ENCODE peak calls at places on chromosomes 13 and 19, in nine cellular contexts. K, N, E, C, O, A, G, F and P are unnamed samples.

GRCh38 chr13:50208826-50209335 is 193.6 kb downstream of the KCNRG start:
- DNase-seq in O (peak), G (peak), K (peak), C (peak), F (peak), E (peak), N (no peak), A (peak), P (peak)

GRCh38 chr19:4338441-4339350 is at the start of gene STAP2:
- DNase-seq in A (peak), F (peak), C (peak), G (peak), O (peak), N (no peak), E (no peak), K (peak), P (peak)

GRCh38 chr13:89628567-89628966 is 1718.9 kb upstream of the MIR17HG start:
- DNase-seq in E (no peak), A (no peak), O (no peak), K (no peak), G (no peak), C (no peak), F (no peak), N (no peak), P (no peak)

GRCh38 chr13:44380404-44381165 is 7.0 kb downstream of the SERP2 start:
- DNase-seq in O (no peak), G (no peak), K (no peak), C (no peak), F (no peak), N (no peak), A (no peak), E (peak), P (no peak)

GRCh38 chr19:47112166-47112663 is 1.4 kb downstream of the ZC3H4 start:
- DNase-seq in F (peak), G (peak), A (peak), C (peak), K (peak), E (peak), O (peak), N (peak), P (peak)

GRCh38 chr19:18495204-18495911 is 26.5 kb downstream of the ELL start:
- DNase-seq in N (no peak), E (no peak), G (no peak), F (no peak), K (no peak), C (no peak), A (no peak), O (no peak), P (no peak)

GRCh38 chr19:33089061-33089460 is 8.1 kb downstream of the GPATCH1 start:
- DNase-seq in C (no peak), F (no peak), A (no peak), K (no peak), E (no peak), N (no peak), O (no peak), G (no peak), P (no peak)

GRCh38 chr19:44808463-44809371 is at the start of gene BCAM:
- DNase-seq in O (peak), F (peak), G (peak), C (peak), K (peak), A (peak), E (peak), N (no peak), P (no peak)

GRCh38 chr13:114324334-114324733 is 10.0 kb downstream of the CHAMP1 start:
- DNase-seq in C (no peak), A (no peak), E (no peak), K (no peak), O (no peak), G (no peak), F (no peak), N (no peak), P (no peak)

GRCh38 chr13:73075546-73075945 is 16.7 kb downstream of the KLF5 start:
- DNase-seq in O (no peak), E (no peak), C (no peak), F (peak), K (no peak), N (no peak), G (peak), A (peak), P (no peak)

GRCh38 chr19:30155529-30156200 is 213.6 kb downstream of the URI1 start:
- DNase-seq in K (no peak), F (no peak), G (no peak), N (no peak), C (no peak), A (no peak), E (no peak), O (no peak), P (no peak)
- TF ChIP-seq CTCF in K (no peak), F (no peak), G (no peak), N (no peak), C (no peak), A (no peak), E (no peak), O (no peak), P (no peak)

GRCh38 chr13:78604782-78605611 is 1.6 kb upstream of the POU4F1 start:
- DNase-seq in F (no peak), N (no peak), K (no peak), G (no peak), O (peak), A (peak), C (no peak), E (no peak), P (peak)
- TF ChIP-seq CTCF in F (no peak), N (no peak), K (no peak), G (no peak), O (peak), A (no peak), C (no peak), E (no peak), P (peak)

DNA sequence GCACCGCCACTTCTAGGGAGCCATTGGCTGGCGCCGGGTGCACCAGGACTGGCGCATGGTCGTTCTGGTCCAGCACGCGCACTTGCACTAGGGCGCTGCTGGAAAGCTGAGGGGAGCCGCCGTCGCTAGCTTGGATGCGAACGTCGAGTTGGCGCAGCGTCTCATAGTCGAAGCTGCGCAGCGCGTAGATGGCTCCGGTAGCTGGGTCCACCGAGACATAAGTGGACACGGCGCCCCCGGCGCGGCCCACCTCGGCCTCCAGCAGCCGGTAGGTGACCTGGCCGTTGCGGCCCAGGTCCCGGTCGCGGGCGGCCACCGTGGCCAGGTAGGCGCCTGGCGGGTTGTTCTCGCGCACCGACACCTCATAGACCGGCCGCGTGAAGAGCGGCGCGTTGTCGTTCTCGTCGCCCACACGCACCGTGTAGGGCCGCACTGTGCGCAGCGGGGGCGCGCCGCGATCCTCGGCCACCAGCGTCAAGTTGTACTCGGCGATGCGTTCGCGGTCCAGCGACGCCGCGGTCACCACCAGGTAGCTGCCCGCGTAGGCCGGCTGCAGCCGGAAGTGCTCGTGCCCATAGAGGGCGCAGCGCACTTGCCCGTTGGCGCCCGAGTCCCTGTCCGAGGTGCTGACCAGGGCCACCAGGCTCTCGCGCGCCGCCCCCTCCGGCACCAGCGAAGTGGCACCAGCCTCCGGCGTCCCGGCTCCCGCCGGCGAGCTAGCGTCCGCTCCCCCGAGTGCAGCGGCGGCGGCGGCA is 1.7 kb downstream of the PCDH8 start:
- DNase-seq in E (peak), N (no peak), F (peak), K (no peak), O (peak), G (peak), C (peak), A (peak), P (no peak)
- TF ChIP-seq CTCF in E (no peak), N (no peak), F (no peak), K (no peak), O (peak), G (no peak), C (peak), A (peak), P (no peak)

GRCh38 chr19:42177686-42178019 is 39.8 kb downstream of the DEDD2 start:
- DNase-seq in O (no peak), F (no peak), E (no peak), C (no peak), A (no peak), G (no peak), K (no peak), N (no peak), P (no peak)
- TF ChIP-seq CTCF in O (no peak), F (no peak), E (no peak), C (no peak), A (no peak), G (no peak), K (no peak), N (no peak), P (no peak)

DNA sequence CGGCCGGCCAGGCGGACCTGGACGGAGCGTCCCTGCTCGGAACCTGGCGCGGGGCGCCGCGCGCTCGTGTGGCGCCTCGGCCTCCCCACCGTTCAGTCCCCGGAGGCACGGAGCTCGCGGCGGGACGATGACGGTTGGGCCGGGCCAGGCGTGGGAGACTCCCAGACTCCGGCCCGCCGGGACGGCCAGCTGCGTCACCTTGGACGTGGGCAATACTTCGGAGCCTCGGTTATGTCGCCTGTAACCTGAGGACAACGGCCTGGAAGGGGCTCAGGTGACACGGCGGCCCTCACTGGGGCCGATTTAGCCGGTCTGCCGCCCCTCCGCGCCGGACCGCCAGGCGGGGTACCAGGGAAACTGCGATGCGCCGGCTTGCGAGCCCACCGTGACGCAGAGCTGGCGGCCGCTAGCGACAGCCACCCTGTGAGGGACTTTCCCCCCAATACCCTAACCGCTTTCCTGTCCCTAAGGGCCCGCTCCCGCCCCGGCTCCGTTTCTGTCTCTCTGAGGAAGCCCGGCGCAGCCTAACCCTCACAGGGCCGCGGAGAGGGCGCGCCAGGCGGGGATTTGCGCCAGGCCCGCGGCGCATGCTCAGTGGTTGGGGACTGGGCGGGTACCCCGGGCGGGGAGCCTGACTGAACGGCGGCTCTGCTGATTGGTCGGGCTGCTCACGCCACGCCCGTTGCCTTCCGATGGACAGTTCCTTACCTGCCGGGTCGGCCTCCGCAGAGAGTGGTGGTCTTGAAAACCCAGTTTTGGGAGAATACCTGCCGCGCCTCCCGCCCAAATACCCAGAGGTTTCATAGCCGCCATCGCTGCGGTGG is 109.5 kb upstream of the DOCK9 start:
- DNase-seq in C (peak), E (peak), A (peak), N (peak), G (peak), O (peak), K (peak), F (peak), P (peak)
- TF ChIP-seq CTCF in C (peak), E (no peak), A (no peak), N (peak), G (peak), O (peak), K (no peak), F (no peak), P (peak)

GRCh38 chr13:113272791-113273190 is 24.2 kb upstream of the LAMP1 start:
- DNase-seq in E (no peak), K (no peak), C (peak), F (no peak), O (no peak), N (no peak), G (no peak), A (no peak), P (no peak)

DNA sequence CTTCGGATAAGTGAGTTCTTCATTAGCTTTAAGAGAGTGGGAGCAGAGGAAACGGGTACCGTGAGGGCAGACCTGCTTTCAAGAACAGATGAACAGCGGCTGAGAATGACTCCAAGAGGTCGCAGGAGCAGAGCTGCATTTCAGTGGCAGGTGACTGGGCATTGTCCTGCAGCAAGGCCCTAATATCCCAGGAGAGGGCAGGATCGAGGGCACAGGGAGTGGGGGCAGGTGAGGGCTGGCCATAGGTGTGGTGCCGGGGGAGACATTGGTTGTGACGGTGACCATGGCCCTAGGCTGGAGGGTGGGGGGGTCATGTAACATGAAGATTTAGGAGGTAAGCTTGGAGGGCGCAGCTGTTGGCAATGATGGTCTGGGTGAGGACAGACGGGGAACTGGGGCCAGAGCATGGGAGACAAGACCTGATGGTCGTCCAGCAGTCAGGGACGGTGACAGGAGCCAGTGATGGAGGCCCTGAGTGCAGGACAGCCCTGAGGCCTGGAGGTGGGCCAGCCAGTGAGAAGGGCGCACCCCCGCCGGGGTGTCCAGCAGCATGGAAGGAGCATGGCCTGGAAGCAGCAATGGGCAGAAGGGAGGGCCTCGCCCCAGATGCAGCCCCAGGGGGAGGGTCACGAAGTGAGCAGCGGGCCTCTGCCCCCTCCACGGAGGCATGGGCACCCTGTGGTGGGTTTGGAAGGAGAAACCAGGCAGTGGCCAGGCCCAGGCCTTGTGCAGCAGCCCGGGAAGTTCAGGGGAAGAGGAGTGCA is 29.2 kb upstream of the LAMP1 start:
- DNase-seq in A (no peak), F (no peak), O (no peak), E (no peak), N (no peak), G (no peak), K (no peak), C (no peak), P (no peak)
- TF ChIP-seq CTCF in A (no peak), F (no peak), O (no peak), E (no peak), N (no peak), G (no peak), K (no peak), C (no peak), P (no peak)

GRCh38 chr13:100828226-100828625 is 153.6 kb upstream of the TMTC4 start:
- DNase-seq in K (no peak), N (no peak), O (no peak), C (no peak), E (no peak), G (no peak), A (no peak), F (peak), P (no peak)
- TF ChIP-seq CTCF in K (no peak), N (no peak), O (peak), C (no peak), E (no peak), G (no peak), A (no peak), F (no peak), P (peak)